ENCODE peak calls at places on chromosomes 1 and 21, in six cellular contexts. One of them, this sample, is unnamed.

GRCh38 chr21:20270365-20271055 is 727.7 kb upstream of the NCAM2 start:
- DNase-seq in epithelial cell of esophagus: no peak
- DNase-seq in AG09319: no peak
- DNase-seq in BE2C: no peak
- DNase-seq in progenitor cell of endocrine pancreas: no peak
- DNase-seq in GM13977: no peak
- DNase-seq in this sample: no peak

GRCh38 chr1:102790997-102791396 is 317.3 kb downstream of the COL11A1 start:
- DNase-seq in epithelial cell of esophagus: no peak
- DNase-seq in AG09319: no peak
- DNase-seq in BE2C: peak
- DNase-seq in progenitor cell of endocrine pancreas: no peak
- DNase-seq in GM13977: no peak
- DNase-seq in this sample: peak

GRCh38 chr1:79695133-79695532 is 688.6 kb upstream of the ADGRL4 start:
- DNase-seq in epithelial cell of esophagus: no peak
- DNase-seq in AG09319: no peak
- DNase-seq in BE2C: no peak
- DNase-seq in progenitor cell of endocrine pancreas: no peak
- DNase-seq in GM13977: no peak
- DNase-seq in this sample: no peak

GRCh38 chr1:109373051-109373593 is 24.6 kb downstream of the SORT1 start:
- DNase-seq in epithelial cell of esophagus: no peak
- DNase-seq in AG09319: no peak
- DNase-seq in BE2C: no peak
- DNase-seq in progenitor cell of endocrine pancreas: no peak
- DNase-seq in GM13977: no peak
- DNase-seq in this sample: no peak

GRCh38 chr1:16720403-16721223 is 19.7 kb upstream of the RNU1-4 start:
- DNase-seq in epithelial cell of esophagus: peak
- DNase-seq in AG09319: no peak
- DNase-seq in BE2C: no peak
- DNase-seq in progenitor cell of endocrine pancreas: no peak
- DNase-seq in GM13977: peak
- DNase-seq in this sample: no peak

GRCh38 chr1:234925440-234926251 is 203.0 kb downstream of the TOMM20 start:
- DNase-seq in epithelial cell of esophagus: peak
- DNase-seq in AG09319: peak
- DNase-seq in BE2C: no peak
- DNase-seq in progenitor cell of endocrine pancreas: no peak
- DNase-seq in GM13977: no peak
- DNase-seq in this sample: no peak

GRCh38 chr1:1235016-1235744 is 3.1 kb downstream of the B3GALT6 start:
- DNase-seq in epithelial cell of esophagus: no peak
- DNase-seq in AG09319: no peak
- DNase-seq in BE2C: no peak
- DNase-seq in progenitor cell of endocrine pancreas: no peak
- DNase-seq in GM13977: no peak
- DNase-seq in this sample: no peak

GRCh38 chr1:185053204-185053603 is 7.8 kb downstream of the RNF2 start:
- DNase-seq in epithelial cell of esophagus: no peak
- DNase-seq in AG09319: no peak
- DNase-seq in BE2C: no peak
- DNase-seq in progenitor cell of endocrine pancreas: no peak
- DNase-seq in GM13977: no peak
- DNase-seq in this sample: no peak

GRCh38 chr1:209755926-209756607 is at the start of gene TRAF3IP3:
- DNase-seq in epithelial cell of esophagus: no peak
- DNase-seq in AG09319: no peak
- DNase-seq in BE2C: no peak
- DNase-seq in progenitor cell of endocrine pancreas: no peak
- DNase-seq in GM13977: peak
- DNase-seq in this sample: peak

GRCh38 chr1:177914603-177915002 is 55.3 kb downstream of the SEC16B start:
- DNase-seq in epithelial cell of esophagus: peak
- DNase-seq in AG09319: no peak
- DNase-seq in BE2C: no peak
- DNase-seq in progenitor cell of endocrine pancreas: no peak
- DNase-seq in GM13977: no peak
- DNase-seq in this sample: no peak

GRCh38 chr1:114335273-114335672 is 175.7 kb downstream of the TRIM33 start:
- DNase-seq in epithelial cell of esophagus: no peak
- DNase-seq in AG09319: no peak
- DNase-seq in BE2C: no peak
- DNase-seq in progenitor cell of endocrine pancreas: no peak
- DNase-seq in GM13977: no peak
- DNase-seq in this sample: no peak

GRCh38 chr1:79808816-79809475 is 802.4 kb upstream of the ADGRL4 start:
- DNase-seq in epithelial cell of esophagus: no peak
- DNase-seq in AG09319: no peak
- DNase-seq in BE2C: no peak
- DNase-seq in progenitor cell of endocrine pancreas: no peak
- DNase-seq in GM13977: no peak
- DNase-seq in this sample: no peak

GRCh38 chr1:91621360-91621759 is 120.7 kb downstream of the CDC7 start:
- DNase-seq in epithelial cell of esophagus: no peak
- DNase-seq in AG09319: no peak
- DNase-seq in BE2C: no peak
- DNase-seq in progenitor cell of endocrine pancreas: no peak
- DNase-seq in GM13977: no peak
- DNase-seq in this sample: no peak

GRCh38 chr1:57599233-57599994 is 175.6 kb upstream of the DAB1 start:
- DNase-seq in epithelial cell of esophagus: no peak
- DNase-seq in AG09319: no peak
- DNase-seq in BE2C: no peak
- DNase-seq in progenitor cell of endocrine pancreas: no peak
- DNase-seq in GM13977: no peak
- DNase-seq in this sample: no peak

GRCh38 chr1:64572222-64572900 is 102.4 kb downstream of the CACHD1 start:
- DNase-seq in epithelial cell of esophagus: peak
- DNase-seq in AG09319: no peak
- DNase-seq in BE2C: peak
- DNase-seq in progenitor cell of endocrine pancreas: no peak
- DNase-seq in GM13977: no peak
- DNase-seq in this sample: no peak

GRCh38 chr1:199747984-199748383 is 279.5 kb upstream of the NR5A2 start:
- DNase-seq in epithelial cell of esophagus: no peak
- DNase-seq in AG09319: no peak
- DNase-seq in BE2C: no peak
- DNase-seq in progenitor cell of endocrine pancreas: no peak
- DNase-seq in GM13977: no peak
- DNase-seq in this sample: no peak

GRCh38 chr21:29125979-29126378 is 4.5 kb upstream of the MAP3K7CL start:
- DNase-seq in epithelial cell of esophagus: no peak
- DNase-seq in AG09319: no peak
- DNase-seq in BE2C: no peak
- DNase-seq in progenitor cell of endocrine pancreas: no peak
- DNase-seq in GM13977: no peak
- DNase-seq in this sample: no peak

GRCh38 chr1:30001452-30002039 is 721.8 kb downstream of the MATN1 start:
- DNase-seq in epithelial cell of esophagus: no peak
- DNase-seq in AG09319: no peak
- DNase-seq in BE2C: no peak
- DNase-seq in progenitor cell of endocrine pancreas: no peak
- DNase-seq in GM13977: no peak
- DNase-seq in this sample: no peak

GRCh38 chr1:186231861-186232436 is 143.1 kb downstream of the TPR start:
- DNase-seq in epithelial cell of esophagus: peak
- DNase-seq in AG09319: no peak
- DNase-seq in BE2C: no peak
- DNase-seq in progenitor cell of endocrine pancreas: no peak
- DNase-seq in GM13977: no peak
- DNase-seq in this sample: no peak

GRCh38 chr1:230153655-230154296 is 86.7 kb downstream of the GALNT2 start:
- DNase-seq in epithelial cell of esophagus: peak
- DNase-seq in AG09319: no peak
- DNase-seq in BE2C: no peak
- DNase-seq in progenitor cell of endocrine pancreas: no peak
- DNase-seq in GM13977: no peak
- DNase-seq in this sample: no peak

GRCh38 chr1:85494074-85494956 is 29.4 kb upstream of the DDAH1 start:
- DNase-seq in epithelial cell of esophagus: no peak
- DNase-seq in AG09319: no peak
- DNase-seq in BE2C: peak
- DNase-seq in progenitor cell of endocrine pancreas: no peak
- DNase-seq in GM13977: no peak
- DNase-seq in this sample: no peak

GRCh38 chr1:151458936-151459330 is 361 bp downstream of the POGZ start:
- DNase-seq in epithelial cell of esophagus: peak
- DNase-seq in AG09319: no peak
- DNase-seq in BE2C: peak
- DNase-seq in progenitor cell of endocrine pancreas: peak
- DNase-seq in GM13977: peak
- DNase-seq in this sample: peak

GRCh38 chr1:229696385-229696784 is 70.3 kb downstream of the URB2 start:
- DNase-seq in epithelial cell of esophagus: no peak
- DNase-seq in AG09319: no peak
- DNase-seq in BE2C: no peak
- DNase-seq in progenitor cell of endocrine pancreas: no peak
- DNase-seq in GM13977: no peak
- DNase-seq in this sample: no peak

GRCh38 chr1:1213153-1213918 is 617 bp downstream of the TNFRSF4 start:
- DNase-seq in epithelial cell of esophagus: no peak
- DNase-seq in AG09319: no peak
- DNase-seq in BE2C: peak
- DNase-seq in progenitor cell of endocrine pancreas: no peak
- DNase-seq in GM13977: no peak
- DNase-seq in this sample: peak

GRCh38 chr21:30249936-30250335 is 32.8 kb downstream of the KRTAP24-1 start:
- DNase-seq in epithelial cell of esophagus: no peak
- DNase-seq in AG09319: no peak
- DNase-seq in BE2C: no peak
- DNase-seq in progenitor cell of endocrine pancreas: no peak
- DNase-seq in GM13977: no peak
- DNase-seq in this sample: no peak

GRCh38 chr1:29094954-29095353 is 28.7 kb downstream of the TMEM200B start:
- DNase-seq in epithelial cell of esophagus: peak
- DNase-seq in AG09319: no peak
- DNase-seq in BE2C: no peak
- DNase-seq in progenitor cell of endocrine pancreas: no peak
- DNase-seq in GM13977: no peak
- DNase-seq in this sample: no peak

GRCh38 chr1:36982708-36983107 is 51.6 kb downstream of the GRIK3 start:
- DNase-seq in epithelial cell of esophagus: no peak
- DNase-seq in AG09319: no peak
- DNase-seq in BE2C: no peak
- DNase-seq in progenitor cell of endocrine pancreas: no peak
- DNase-seq in GM13977: no peak
- DNase-seq in this sample: no peak

GRCh38 chr1:15465674-15466073 is 9.1 kb downstream of the CELA2A start:
- DNase-seq in epithelial cell of esophagus: no peak
- DNase-seq in AG09319: no peak
- DNase-seq in BE2C: no peak
- DNase-seq in progenitor cell of endocrine pancreas: no peak
- DNase-seq in GM13977: no peak
- DNase-seq in this sample: no peak

GRCh38 chr1:156242738-156243137 is 754 bp downstream of the BGLAP start:
- DNase-seq in epithelial cell of esophagus: no peak
- DNase-seq in AG09319: no peak
- DNase-seq in BE2C: no peak
- DNase-seq in progenitor cell of endocrine pancreas: no peak
- DNase-seq in GM13977: no peak
- DNase-seq in this sample: no peak

GRCh38 chr1:224753491-224753890 is 137.4 kb downstream of the CNIH3 start:
- DNase-seq in epithelial cell of esophagus: no peak
- DNase-seq in AG09319: no peak
- DNase-seq in BE2C: no peak
- DNase-seq in progenitor cell of endocrine pancreas: no peak
- DNase-seq in GM13977: no peak
- DNase-seq in this sample: no peak

GRCh38 chr1:77036560-77036959 is 169.3 kb downstream of the ST6GALNAC5 start:
- DNase-seq in epithelial cell of esophagus: peak
- DNase-seq in AG09319: no peak
- DNase-seq in BE2C: no peak
- DNase-seq in progenitor cell of endocrine pancreas: no peak
- DNase-seq in GM13977: no peak
- DNase-seq in this sample: peak

GRCh38 chr1:172394167-172394751 is 26.2 kb upstream of the C1orf105 start:
- DNase-seq in epithelial cell of esophagus: peak
- DNase-seq in AG09319: no peak
- DNase-seq in BE2C: no peak
- DNase-seq in progenitor cell of endocrine pancreas: no peak
- DNase-seq in GM13977: peak
- DNase-seq in this sample: peak

GRCh38 chr1:112358798-112359408 is 37.1 kb upstream of the CTTNBP2NL start:
- DNase-seq in epithelial cell of esophagus: peak
- DNase-seq in AG09319: peak
- DNase-seq in BE2C: peak
- DNase-seq in progenitor cell of endocrine pancreas: peak
- DNase-seq in GM13977: peak
- DNase-seq in this sample: peak

GRCh38 chr1:194227157-194227556 is 1040.7 kb upstream of the B3GALT2 start:
- DNase-seq in epithelial cell of esophagus: peak
- DNase-seq in AG09319: no peak
- DNase-seq in BE2C: no peak
- DNase-seq in progenitor cell of endocrine pancreas: no peak
- DNase-seq in GM13977: no peak
- DNase-seq in this sample: no peak

GRCh38 chr1:196144588-196144987 is 463.7 kb downstream of the KCNT2 start:
- DNase-seq in epithelial cell of esophagus: no peak
- DNase-seq in AG09319: no peak
- DNase-seq in BE2C: no peak
- DNase-seq in progenitor cell of endocrine pancreas: no peak
- DNase-seq in GM13977: no peak
- DNase-seq in this sample: no peak
- TF ChIP-seq CTCF in epithelial cell of esophagus: no peak
- TF ChIP-seq CTCF in AG09319: no peak
- TF ChIP-seq CTCF in BE2C: peak
- TF ChIP-seq CTCF in progenitor cell of endocrine pancreas: no peak
- TF ChIP-seq CTCF in GM13977: no peak
- TF ChIP-seq CTCF in this sample: no peak

GRCh38 chr21:44298301-44298700 is 1.6 kb upstream of the PFKL start:
- DNase-seq in epithelial cell of esophagus: peak
- DNase-seq in AG09319: no peak
- DNase-seq in BE2C: no peak
- DNase-seq in progenitor cell of endocrine pancreas: no peak
- DNase-seq in GM13977: no peak
- DNase-seq in this sample: peak
- TF ChIP-seq CTCF in epithelial cell of esophagus: peak
- TF ChIP-seq CTCF in AG09319: no peak
- TF ChIP-seq CTCF in BE2C: peak
- TF ChIP-seq CTCF in progenitor cell of endocrine pancreas: no peak
- TF ChIP-seq CTCF in GM13977: peak
- TF ChIP-seq CTCF in this sample: no peak

GRCh38 chr21:38236232-38236631 is 20.6 kb upstream of the KCNJ15 start:
- DNase-seq in epithelial cell of esophagus: peak
- DNase-seq in AG09319: no peak
- DNase-seq in BE2C: no peak
- DNase-seq in progenitor cell of endocrine pancreas: no peak
- DNase-seq in GM13977: no peak
- DNase-seq in this sample: no peak
- TF ChIP-seq CTCF in epithelial cell of esophagus: peak
- TF ChIP-seq CTCF in AG09319: no peak
- TF ChIP-seq CTCF in BE2C: no peak
- TF ChIP-seq CTCF in progenitor cell of endocrine pancreas: peak
- TF ChIP-seq CTCF in GM13977: no peak
- TF ChIP-seq CTCF in this sample: no peak

DNA sequence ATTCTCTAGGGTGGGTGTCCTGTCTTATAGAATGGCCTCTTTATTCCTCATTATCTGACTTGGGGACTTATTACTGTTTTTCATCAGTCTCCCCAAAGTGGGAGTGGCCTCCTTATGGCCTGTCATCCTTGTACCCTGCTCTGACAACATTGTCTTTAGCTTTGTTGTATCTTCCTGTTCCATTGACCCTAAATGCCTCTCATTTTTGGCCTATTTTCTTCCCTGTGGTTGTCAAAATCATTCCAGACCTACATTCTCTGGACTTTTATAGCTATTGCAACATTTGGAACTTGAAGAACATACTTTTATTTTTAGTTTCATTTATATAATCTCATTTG is 9.7 kb downstream of the SFT2D2 start:
- DNase-seq in epithelial cell of esophagus: no peak
- DNase-seq in AG09319: no peak
- DNase-seq in BE2C: no peak
- DNase-seq in progenitor cell of endocrine pancreas: no peak
- DNase-seq in GM13977: no peak
- DNase-seq in this sample: no peak
- TF ChIP-seq CTCF in epithelial cell of esophagus: no peak
- TF ChIP-seq CTCF in AG09319: no peak
- TF ChIP-seq CTCF in BE2C: no peak
- TF ChIP-seq CTCF in progenitor cell of endocrine pancreas: no peak
- TF ChIP-seq CTCF in GM13977: no peak
- TF ChIP-seq CTCF in this sample: no peak